ENCODE peak calls at places on chromosomes 6 and 20, in nine cellular contexts. U is ascending aorta; M is MM.1S; F is CD8-positive, alpha-beta T cell; P is body of pancreas; Y is K562; C is HCT116; V is mammary epithelial cell; S is adrenal gland. Q is an unnamed sample.

GRCh38 chr6:105227292-105227628 is 47.4 kb upstream of the POPDC3 start:
- DNase-seq in F (no peak), M (no peak), Y (no peak), U (no peak), C (no peak), P (no peak), S (no peak), V (no peak), Q (no peak)

GRCh38 chr6:31001489-31001888 is 8.8 kb upstream of the MUC22 start:
- DNase-seq in U (no peak), F (no peak), M (no peak), P (no peak), V (no peak), C (no peak), S (no peak), Y (no peak), Q (no peak)

GRCh38 chr6:139940741-139941712 is 566.6 kb upstream of the CITED2 start:
- DNase-seq in C (no peak), Y (no peak), U (no peak), M (peak), P (no peak), S (no peak), V (no peak), F (no peak), Q (no peak)

GRCh38 chr6:5866547-5867051 is 140.1 kb downstream of the NRN1 start:
- DNase-seq in F (no peak), S (no peak), M (peak), P (no peak), Y (no peak), V (peak), U (no peak), C (no peak), Q (no peak)

GRCh38 chr20:11920083-11920482 is 2.4 kb downstream of the BTBD3 start:
- DNase-seq in U (no peak), P (no peak), C (no peak), S (no peak), M (no peak), F (no peak), Y (no peak), V (no peak), Q (no peak)

GRCh38 chr6:121479486-121480098 is 44.1 kb downstream of the GJA1 start:
- DNase-seq in F (no peak), C (peak), P (no peak), M (no peak), Y (no peak), V (no peak), S (peak), U (no peak), Q (no peak)

GRCh38 chr6:17630511-17631073 is 30.5 kb downstream of the FAM8A1 start:
- DNase-seq in P (no peak), Y (no peak), S (no peak), C (no peak), U (no peak), F (no peak), M (no peak), V (no peak), Q (no peak)

GRCh38 chr6:155126727-155127439 is 131.8 kb downstream of the TIAM2 start:
- DNase-seq in M (no peak), Y (no peak), F (no peak), C (peak), S (peak), U (no peak), P (no peak), V (peak), Q (no peak)

GRCh38 chr20:33554914-33555420 is 65.1 kb downstream of the CBFA2T2 start:
- DNase-seq in P (no peak), V (peak), Y (no peak), F (peak), M (peak), U (no peak), S (peak), C (peak), Q (no peak)

GRCh38 chr20:9024596-9024995 is 44.3 kb upstream of the PLCB4 start:
- DNase-seq in V (no peak), Y (no peak), M (no peak), C (no peak), P (no peak), U (no peak), F (no peak), S (no peak), Q (no peak)

GRCh38 chr20:60583741-60584140 is 625.5 kb downstream of the CDH26 start:
- DNase-seq in Y (no peak), M (no peak), S (no peak), P (no peak), C (no peak), F (no peak), U (no peak), V (peak), Q (no peak)

GRCh38 chr6:3183071-3183470 is 25.7 kb upstream of the TUBB2A start:
- DNase-seq in S (no peak), Y (no peak), C (no peak), M (no peak), V (no peak), P (no peak), F (no peak), U (no peak), Q (no peak)

GRCh38 chr20:41348430-41349172 is 8.0 kb downstream of the LPIN3 start:
- DNase-seq in P (no peak), Y (no peak), C (no peak), M (no peak), S (no peak), V (no peak), U (no peak), F (no peak), Q (peak)

GRCh38 chr20:22536956-22537756 is 47.2 kb downstream of the FOXA2 start:
- DNase-seq in Y (no peak), V (no peak), S (no peak), P (no peak), M (no peak), F (no peak), C (no peak), U (no peak), Q (no peak)

GRCh38 chr6:75460636-75461035 is 33.0 kb downstream of the FILIP1 start:
- DNase-seq in S (no peak), C (no peak), F (no peak), V (no peak), P (no peak), U (no peak), M (no peak), Y (no peak), Q (no peak)

GRCh38 chr20:63343460-63344150 is 17.5 kb downstream of the CHRNA4 start:
- DNase-seq in Y (no peak), V (no peak), M (no peak), F (peak), C (no peak), P (no peak), S (no peak), U (no peak), Q (peak)

GRCh38 chr20:32609371-32609773 is 24.2 kb upstream of the NOL4L start:
- DNase-seq in C (no peak), M (no peak), U (no peak), Y (no peak), P (no peak), S (no peak), V (no peak), F (no peak), Q (no peak)

GRCh38 chr20:13325033-13325432 is 104.0 kb downstream of the ISM1 start:
- DNase-seq in P (no peak), U (no peak), M (peak), F (no peak), V (no peak), Y (peak), C (peak), S (no peak), Q (no peak)

GRCh38 chr6:112690497-112691202 is 343.5 kb downstream of the RFPL4B start:
- DNase-seq in Y (no peak), F (no peak), U (no peak), S (no peak), M (no peak), P (no peak), C (no peak), V (no peak), Q (no peak)

GRCh38 chr20:11780765-11781369 is 136.8 kb upstream of the BTBD3 start:
- DNase-seq in C (no peak), P (no peak), M (no peak), U (no peak), Y (no peak), F (no peak), S (no peak), V (no peak), Q (no peak)

GRCh38 chr6:118335325-118335724 is 212.8 kb upstream of the PLN start:
- DNase-seq in Y (no peak), F (no peak), M (no peak), V (no peak), C (no peak), P (no peak), S (no peak), U (no peak), Q (no peak)

GRCh38 chr6:13787146-13787545 is 27.2 kb downstream of the MCUR1 start:
- DNase-seq in M (no peak), C (no peak), U (no peak), F (no peak), V (no peak), S (no peak), Y (no peak), P (no peak), Q (no peak)

GRCh38 chr6:56692586-56693245 is 50.0 kb upstream of the DST start:
- DNase-seq in M (no peak), P (no peak), Y (no peak), F (no peak), U (no peak), C (no peak), S (no peak), V (no peak), Q (no peak)

GRCh38 chr20:64083380-64084208 is 604 bp downstream of the LKAAEAR1 start:
- DNase-seq in Y (peak), V (peak), F (peak), P (peak), U (no peak), C (no peak), S (no peak), M (peak), Q (peak)

GRCh38 chr6:111265842-111266241 is 178.5 kb downstream of the SLC16A10 start:
- DNase-seq in F (no peak), C (no peak), M (no peak), S (no peak), P (no peak), U (no peak), Y (peak), V (no peak), Q (no peak)

GRCh38 chr6:20534295-20534897 is at the start of gene CDKAL1:
- DNase-seq in U (peak), S (peak), F (peak), P (peak), Y (peak), V (peak), M (peak), C (peak), Q (peak)

GRCh38 chr6:43718387-43719105 is 31.0 kb upstream of the MRPS18A start:
- DNase-seq in P (no peak), S (no peak), V (no peak), M (no peak), U (no peak), C (no peak), Y (peak), F (no peak), Q (peak)

GRCh38 chr20:34529742-34530141 is 13.5 kb downstream of the DYNLRB1 start:
- DNase-seq in P (peak), C (no peak), F (no peak), M (no peak), S (no peak), Y (no peak), U (no peak), V (no peak), Q (no peak)

GRCh38 chr6:25916330-25916729 is 14.2 kb downstream of the SLC17A2 start:
- DNase-seq in Y (no peak), F (no peak), V (no peak), C (no peak), S (no peak), P (no peak), M (no peak), U (no peak), Q (no peak)

GRCh38 chr20:38755324-38755910 is 7.2 kb downstream of the ACTR5 start:
- DNase-seq in U (no peak), S (no peak), M (peak), V (no peak), P (no peak), F (no peak), C (no peak), Y (no peak), Q (no peak)

GRCh38 chr6:122548281-122548680 is 61.9 kb upstream of the PKIB start:
- DNase-seq in V (no peak), S (no peak), F (no peak), C (no peak), P (no peak), U (no peak), Y (no peak), M (no peak), Q (no peak)

GRCh38 chr6:80530096-80530495 is 423.6 kb downstream of the BCKDHB start:
- DNase-seq in S (no peak), F (no peak), Y (no peak), P (no peak), M (no peak), U (no peak), V (no peak), C (no peak), Q (no peak)

GRCh38 chr6:80523531-80523970 is 417.1 kb downstream of the BCKDHB start:
- DNase-seq in P (no peak), S (peak), C (no peak), V (no peak), Y (no peak), F (no peak), M (no peak), U (no peak), Q (peak)

GRCh38 chr6:80527552-80528052 is 421.1 kb downstream of the BCKDHB start:
- DNase-seq in F (no peak), V (peak), Y (no peak), S (no peak), P (no peak), U (no peak), C (no peak), M (no peak), Q (no peak)

GRCh38 chr6:80531676-80532619 is 425.5 kb downstream of the BCKDHB start:
- DNase-seq in S (no peak), P (no peak), U (no peak), Y (no peak), M (no peak), C (no peak), F (no peak), V (no peak), Q (no peak)

DNA sequence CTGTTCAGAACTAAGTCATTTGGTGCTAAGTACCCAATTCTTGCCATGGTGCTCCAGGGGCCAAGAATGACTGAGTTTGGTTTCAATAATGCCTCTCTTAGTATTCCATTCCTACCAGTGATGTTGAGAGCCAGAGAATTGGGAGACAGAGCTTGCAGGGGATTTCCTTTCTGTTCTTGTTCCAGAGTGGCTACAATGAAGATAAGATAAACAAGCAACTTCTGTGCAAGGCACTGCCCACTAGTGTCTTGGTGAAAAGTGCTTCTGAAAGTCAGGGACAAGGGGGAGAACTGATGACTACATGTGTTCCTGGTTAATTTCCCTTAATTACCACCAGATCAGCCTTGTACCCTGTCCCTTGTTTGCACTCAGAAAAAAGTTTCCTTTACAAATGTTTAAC is 421.6 kb downstream of the BCKDHB start:
- DNase-seq in S (no peak), V (no peak), F (no peak), U (no peak), M (no peak), Y (no peak), C (no peak), P (no peak), Q (no peak)
- TF ChIP-seq CTCF in S (no peak), V (no peak), F (no peak), U (no peak), M (no peak), Y (no peak), C (no peak), P (no peak), Q (no peak)

DNA sequence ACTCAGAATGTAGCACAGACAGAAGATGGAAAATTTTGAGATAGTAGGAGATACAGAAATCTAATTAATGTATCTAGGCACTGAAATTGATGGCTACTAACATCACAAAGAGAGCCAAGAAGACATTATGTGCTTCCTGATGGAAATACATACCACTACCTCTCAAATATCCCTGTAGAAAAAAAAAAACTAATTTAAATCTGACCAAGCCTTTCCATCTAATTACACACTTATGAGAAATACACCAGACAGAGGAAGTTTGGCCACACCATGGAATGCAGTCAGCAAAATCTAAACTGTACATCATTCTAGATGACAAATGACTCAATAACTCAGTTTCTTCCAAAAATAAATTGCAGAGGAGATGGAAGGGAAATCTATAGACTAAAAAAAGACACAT is 18.9 kb downstream of the VPS52 start:
- DNase-seq in F (no peak), P (no peak), S (no peak), C (no peak), M (no peak), V (no peak), U (no peak), Y (no peak), Q (no peak)
- H3K27ac ChIP-seq in F (no peak), P (no peak), S (no peak), C (no peak), M (no peak), V (no peak), U (no peak), Y (no peak), Q (no peak)

DNA sequence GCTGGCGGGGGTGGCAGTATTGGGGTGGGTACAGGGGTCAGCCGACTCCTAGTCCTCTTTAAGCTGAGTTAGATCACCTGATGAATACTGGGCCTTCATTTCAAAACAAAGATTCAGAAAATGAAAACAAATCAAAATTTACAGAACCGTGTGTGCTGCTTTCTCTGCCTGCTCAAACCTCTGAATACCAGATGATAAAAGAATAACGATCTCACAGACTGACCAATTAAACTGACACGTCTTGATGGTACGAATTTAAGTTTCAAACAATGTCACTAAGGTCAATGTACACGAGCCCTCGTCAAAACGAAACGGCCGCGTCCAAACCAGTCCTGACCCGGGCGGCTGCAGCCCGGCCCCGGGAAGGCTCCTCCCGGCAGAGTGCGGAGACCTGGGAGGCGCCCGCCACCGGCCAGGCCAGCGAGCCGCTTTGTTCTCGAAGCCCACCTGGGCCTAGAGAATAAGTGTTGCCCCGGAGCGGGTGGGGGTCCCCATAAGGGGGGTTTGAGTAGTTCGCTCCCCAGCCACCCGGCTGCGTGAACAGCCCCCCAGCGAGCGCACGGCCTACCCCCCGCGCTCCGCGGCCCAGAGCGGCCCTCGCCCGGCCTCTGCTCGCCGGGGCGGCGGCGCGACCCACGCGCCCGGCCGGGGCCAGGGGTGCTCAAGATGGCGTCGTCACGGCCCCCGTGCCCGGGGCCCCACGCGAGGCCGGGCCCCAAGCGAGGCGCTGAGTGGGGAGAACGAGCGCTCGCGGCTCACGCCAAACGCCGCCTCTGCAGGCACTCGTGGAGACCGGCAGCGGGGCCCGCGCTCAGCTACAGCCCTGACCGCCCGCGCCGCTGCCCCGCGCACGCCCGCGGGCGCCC is 709 bp downstream of the PSMA7 start:
- DNase-seq in C (no peak), U (no peak), F (no peak), P (peak), M (peak), S (no peak), V (no peak), Y (no peak), Q (no peak)
- TF ChIP-seq CTCF in C (no peak), U (no peak), F (no peak), P (no peak), M (no peak), S (no peak), V (no peak), Y (no peak), Q (no peak)

GRCh38 chr6:73152556-73152955 is 72.7 kb downstream of the KHDC1L start:
- DNase-seq in C (no peak), S (no peak), P (no peak), F (no peak), V (no peak), M (no peak), Y (no peak), U (no peak), Q (no peak)
- H3K27ac ChIP-seq in C (no peak), S (no peak), P (no peak), F (no peak), V (no peak), M (no peak), Y (no peak), U (no peak), Q (no peak)

GRCh38 chr6:34867484-34867883 is 20.4 kb downstream of the TAF11 start:
- DNase-seq in V (no peak), M (no peak), C (no peak), F (no peak), S (no peak), U (no peak), Y (peak), P (no peak), Q (no peak)
- TF ChIP-seq CTCF in V (no peak), M (no peak), C (no peak), F (no peak), S (no peak), U (no peak), Y (no peak), P (no peak), Q (no peak)

GRCh38 chr6:148448371-148449010 is 105.9 kb downstream of the SASH1 start:
- DNase-seq in C (no peak), U (no peak), S (no peak), Y (no peak), F (no peak), P (no peak), M (no peak), V (no peak), Q (no peak)
- H3K27ac ChIP-seq in C (no peak), U (no peak), S (no peak), Y (no peak), F (no peak), P (no peak), M (no peak), V (no peak), Q (no peak)

DNA sequence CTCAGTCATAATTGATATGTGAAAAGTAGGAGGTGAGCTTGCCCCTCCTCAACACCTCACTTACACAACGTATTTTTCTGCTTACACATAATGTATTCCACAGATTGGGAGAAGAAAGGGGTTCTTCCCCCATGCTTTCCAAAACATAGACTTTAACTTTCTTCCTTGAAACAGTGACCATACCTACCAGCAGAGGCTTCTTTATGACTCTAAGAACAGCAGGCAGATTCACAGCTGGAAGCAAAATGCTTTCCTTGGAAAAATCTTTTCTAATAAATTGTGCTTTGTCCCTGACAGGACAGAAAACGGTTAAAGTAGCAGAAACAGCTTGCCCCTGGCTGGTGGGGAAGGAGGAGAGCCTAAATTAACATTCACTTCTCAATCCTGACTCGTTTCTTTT is 629.1 kb upstream of the IMPG1 start:
- DNase-seq in C (no peak), U (no peak), S (no peak), V (no peak), P (no peak), F (no peak), M (no peak), Y (no peak), Q (no peak)
- TF ChIP-seq CTCF in C (no peak), U (no peak), S (no peak), V (peak), P (no peak), F (no peak), M (no peak), Y (no peak), Q (no peak)